ENCODE peak calls at places on chromosomes 11 and 22, in five cellular contexts. J is lower lobe of right lung, H is IMR-90, S is HCT116, R is gastrocnemius medialis. E is an unnamed sample.
A peak's percentile ranks its signal among the peaks of the same experiment; 100 is the strongest.

GRCh38 chr11:92269021-92269420 is 44.4 kb downstream of the FAT3 start:
- DNase-seq in J (no peak), H (peak; percentile 42), S (no peak), R (no peak), E (no peak)

GRCh38 chr11:13343931-13344717 is 66.5 kb downstream of the BMAL1 start:
- DNase-seq in J (no peak), H (peak; percentile 79), S (no peak), R (peak; percentile 55), E (peak; percentile 66)

GRCh38 chr22:46528121-46528610 is 9.3 kb downstream of the CELSR1 start:
- DNase-seq in J (no peak), H (peak; percentile 64), S (peak; percentile 69), R (no peak), E (no peak)

GRCh38 chr11:118608268-118609214 is 1.1 kb downstream of the PHLDB1 start:
- DNase-seq in J (peak; percentile 77), H (peak; percentile 85), S (no peak), R (peak; percentile 67), E (no peak)

GRCh38 chr22:46119729-46120419 is 30.5 kb upstream of the PPARA start:
- DNase-seq in J (no peak), H (peak; percentile 74), S (no peak), R (no peak), E (no peak)

GRCh38 chr11:45879803-45880685 is 5.4 kb upstream of the MAPK8IP1 start:
- DNase-seq in J (no peak), H (peak; percentile 22), S (no peak), R (no peak), E (no peak)

GRCh38 chr11:22115470-22116037 is 77.3 kb upstream of the ANO5 start:
- DNase-seq in J (no peak), H (no peak), S (no peak), R (peak; percentile 58), E (no peak)

GRCh38 chr11:128678017-128678416 is 15.9 kb upstream of the FLI1 start:
- DNase-seq in J (no peak), H (no peak), S (no peak), R (no peak), E (no peak)

GRCh38 chr11:133809525-133810178 is 35.7 kb downstream of the SPATA19 start:
- DNase-seq in J (no peak), H (no peak), S (no peak), R (no peak), E (no peak)

GRCh38 chr11:5226732-5227327 is at the start of gene HBB:
- DNase-seq in J (no peak), H (no peak), S (no peak), R (no peak), E (no peak)

GRCh38 chr11:74069146-74070046 is 60.5 kb upstream of the UCP3 start:
- DNase-seq in J (no peak), H (peak; percentile 41), S (no peak), R (peak; percentile 39), E (no peak)

GRCh38 chr11:132718711-132719641 is 813.3 kb downstream of the OPCML start:
- DNase-seq in J (no peak), H (peak; percentile 8), S (no peak), R (no peak), E (peak; percentile 94)

GRCh38 chr11:117202386-117203068 is 3.4 kb downstream of the TAGLN start:
- DNase-seq in J (no peak), H (no peak), S (no peak), R (no peak), E (no peak)

GRCh38 chr22:49052560-49052959 is 775.1 kb downstream of the BRD1 start:
- DNase-seq in J (no peak), H (no peak), S (no peak), R (no peak), E (no peak)
- H3K9me3 ChIP-seq in J (no peaks in the 10 kb centered on the region), H (peaks cover 46% of the 10 kb centered on the region), S (no peaks in the 10 kb centered on the region), R (no peaks in the 10 kb centered on the region), E (no peaks in the 10 kb centered on the region)

DNA sequence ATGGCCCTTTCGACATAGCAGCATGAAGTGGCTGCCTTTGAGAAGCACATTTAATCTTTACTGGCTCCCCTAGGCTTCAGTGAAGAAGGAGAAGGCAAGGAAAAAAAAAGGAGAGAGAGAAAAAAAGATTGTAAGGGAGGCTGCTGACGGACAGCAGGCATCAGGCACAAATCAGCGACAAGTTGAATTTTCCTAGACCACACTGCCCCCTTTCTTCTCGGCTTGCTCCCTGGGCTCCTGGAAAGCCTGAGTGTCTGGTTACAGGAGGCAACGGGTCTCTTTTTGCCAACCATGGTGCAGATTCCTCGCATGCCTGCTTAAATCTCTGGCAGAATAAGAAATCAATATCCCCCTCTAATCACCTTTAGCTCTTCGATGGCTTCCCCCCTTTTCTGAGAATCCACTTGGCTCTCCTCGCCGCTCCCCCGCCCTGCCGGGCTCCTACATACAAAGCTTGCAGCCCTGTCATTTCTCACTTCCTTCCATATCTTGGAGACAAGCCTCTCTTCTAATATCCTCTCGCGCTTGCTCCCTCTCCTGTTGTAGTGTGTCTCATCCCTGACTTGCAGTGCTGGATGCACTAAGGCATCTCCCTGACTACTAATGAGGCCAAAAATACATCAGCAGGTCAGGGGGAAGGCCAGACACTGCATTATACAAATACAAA is 14.3 kb downstream of the BLID start:
- DNase-seq in J (no peak), H (peak; percentile 85), S (no peak), R (peak; percentile 73), E (no peak)
- H3K9me3 ChIP-seq in J (no peaks in the 10 kb centered on the region), H (no peaks in the 10 kb centered on the region), S (no peaks in the 10 kb centered on the region), R (no peaks in the 10 kb centered on the region), E (no peaks in the 10 kb centered on the region)

GRCh38 chr11:77710358-77710757 is 72.8 kb upstream of the CLNS1A start:
- DNase-seq in J (no peak), H (peak; percentile 67), S (no peak), R (no peak), E (no peak)
- H3K9me3 ChIP-seq in J (no peaks in the 10 kb centered on the region), H (no peaks in the 10 kb centered on the region), S (no peaks in the 10 kb centered on the region), R (no peaks in the 10 kb centered on the region), E (no peaks in the 10 kb centered on the region)

DNA sequence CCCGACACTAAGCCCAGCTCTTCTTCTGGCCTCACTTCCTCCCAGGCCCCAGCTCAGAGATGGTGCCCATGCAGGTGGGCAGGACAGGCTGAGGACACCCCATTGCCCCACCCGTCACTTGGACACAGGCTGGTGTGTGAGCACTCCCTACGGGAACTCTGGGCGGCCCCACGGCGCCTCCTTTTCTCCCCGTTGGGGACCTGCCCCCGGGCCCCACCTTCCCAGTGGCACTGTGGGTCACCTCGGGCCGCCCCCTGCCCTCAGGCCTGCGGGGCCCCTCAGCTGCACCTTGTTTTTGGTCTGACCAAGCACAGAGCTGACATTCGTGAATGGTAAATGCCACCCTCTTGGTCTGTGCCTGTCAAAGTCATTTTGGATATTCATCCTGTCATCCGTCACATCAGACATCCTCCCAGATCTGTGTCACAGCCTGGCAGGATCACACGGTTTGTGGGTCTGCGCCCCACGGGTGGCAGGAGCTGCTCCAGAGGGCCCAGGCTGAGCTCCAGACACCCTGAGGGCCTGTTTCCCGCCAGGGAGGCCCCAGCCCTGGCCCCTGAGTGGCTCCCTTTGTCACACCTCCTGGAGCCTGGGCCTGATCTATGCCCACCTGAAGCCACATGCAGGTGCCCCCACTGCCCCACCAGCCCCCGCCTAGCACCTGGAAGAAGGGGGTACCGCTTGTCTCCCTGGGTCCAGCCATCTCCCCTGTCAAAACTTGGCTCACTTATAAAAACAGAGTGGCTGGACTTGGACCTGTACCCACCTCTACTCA is 1188.5 kb downstream of the BRD1 start:
- DNase-seq in J (no peak), H (no peak), S (no peak), R (no peak), E (no peak)
- H3K9me3 ChIP-seq in J (no peaks in the 10 kb centered on the region), H (peaks cover 52% of the 10 kb centered on the region), S (no peaks in the 10 kb centered on the region), R (no peaks in the 10 kb centered on the region), E (no peaks in the 10 kb centered on the region)

GRCh38 chr11:11965192-11965591 is 43.2 kb downstream of the DKK3 start:
- DNase-seq in J (no peak), H (no peak), S (no peak), R (no peak), E (no peak)
- H3K9me3 ChIP-seq in J (no peaks in the 10 kb centered on the region), H (no peaks in the 10 kb centered on the region), S (no peaks in the 10 kb centered on the region), R (no peaks in the 10 kb centered on the region), E (no peaks in the 10 kb centered on the region)

E was measured in MM.1S.